ENCODE peak calls at places on chromosome 21, in six cellular contexts. One of them, this sample, is unnamed.

GRCh38 chr21:38628426-38628825 is 130.1 kb upstream of the ERG start:
- DNase-seq in transverse colon: no peak
- DNase-seq in ovary: no peak
- DNase-seq in lower lobe of right lung: no peak
- DNase-seq in trophoblast cell: no peak
- DNase-seq in keratinocyte: no peak
- DNase-seq in this sample: no peak

GRCh38 chr21:30434033-30434631 is 4.1 kb downstream of the KRTAP13-4 start:
- DNase-seq in transverse colon: peak; percentile 7
- DNase-seq in ovary: no peak
- DNase-seq in lower lobe of right lung: no peak
- DNase-seq in trophoblast cell: peak; percentile 37
- DNase-seq in keratinocyte: no peak
- DNase-seq in this sample: no peak

GRCh38 chr21:33541105-33541711 is 709 bp downstream of the GART start:
- DNase-seq in transverse colon: no peak
- DNase-seq in ovary: peak; percentile 58
- DNase-seq in lower lobe of right lung: no peak
- DNase-seq in trophoblast cell: no peak
- DNase-seq in keratinocyte: no peak
- DNase-seq in this sample: no peak

GRCh38 chr21:24995206-24995605 is 612.1 kb downstream of the MRPL39 start:
- DNase-seq in transverse colon: no peak
- DNase-seq in ovary: no peak
- DNase-seq in lower lobe of right lung: no peak
- DNase-seq in trophoblast cell: no peak
- DNase-seq in keratinocyte: no peak
- DNase-seq in this sample: no peak

GRCh38 chr21:34702341-34702807 is 33.6 kb downstream of the CLIC6 start:
- DNase-seq in transverse colon: no peak
- DNase-seq in ovary: no peak
- DNase-seq in lower lobe of right lung: no peak
- DNase-seq in trophoblast cell: peak; percentile 93
- DNase-seq in keratinocyte: peak; percentile 59
- DNase-seq in this sample: no peak

GRCh38 chr21:34612557-34612956 is 2.4 kb downstream of the RCAN1 start:
- DNase-seq in transverse colon: no peak
- DNase-seq in ovary: no peak
- DNase-seq in lower lobe of right lung: no peak
- DNase-seq in trophoblast cell: no peak
- DNase-seq in keratinocyte: no peak
- DNase-seq in this sample: no peak

GRCh38 chr21:21907271-21907670 is 909.1 kb downstream of the NCAM2 start:
- DNase-seq in transverse colon: no peak
- DNase-seq in ovary: no peak
- DNase-seq in lower lobe of right lung: no peak
- DNase-seq in trophoblast cell: no peak
- DNase-seq in keratinocyte: no peak
- DNase-seq in this sample: no peak

GRCh38 chr21:33539612-33540011 is 2.3 kb downstream of the GART start:
- DNase-seq in transverse colon: no peak
- DNase-seq in ovary: no peak
- DNase-seq in lower lobe of right lung: no peak
- DNase-seq in trophoblast cell: peak; percentile 24
- DNase-seq in keratinocyte: no peak
- DNase-seq in this sample: no peak

GRCh38 chr21:28113718-28114117 is 879.0 kb downstream of the LTN1 start:
- DNase-seq in transverse colon: no peak
- DNase-seq in ovary: no peak
- DNase-seq in lower lobe of right lung: no peak
- DNase-seq in trophoblast cell: no peak
- DNase-seq in keratinocyte: no peak
- DNase-seq in this sample: no peak

GRCh38 chr21:32507342-32507919 is 77.9 kb downstream of the TCP10L start:
- DNase-seq in transverse colon: no peak
- DNase-seq in ovary: no peak
- DNase-seq in lower lobe of right lung: no peak
- DNase-seq in trophoblast cell: no peak
- DNase-seq in keratinocyte: no peak
- DNase-seq in this sample: no peak

GRCh38 chr21:33587792-33588484 is 546 bp downstream of the DONSON start:
- DNase-seq in transverse colon: peak; percentile 41
- DNase-seq in ovary: peak; percentile 60
- DNase-seq in lower lobe of right lung: peak; percentile 56
- DNase-seq in trophoblast cell: peak; percentile 1
- DNase-seq in keratinocyte: no peak
- DNase-seq in this sample: no peak

GRCh38 chr21:29092102-29092959 is 18.9 kb upstream of the CCT8 start:
- DNase-seq in transverse colon: no peak
- DNase-seq in ovary: no peak
- DNase-seq in lower lobe of right lung: no peak
- DNase-seq in trophoblast cell: no peak
- DNase-seq in keratinocyte: no peak
- DNase-seq in this sample: no peak

GRCh38 chr21:26814374-26814773 is 30.8 kb downstream of the ADAMTS1 start:
- DNase-seq in transverse colon: no peak
- DNase-seq in ovary: no peak
- DNase-seq in lower lobe of right lung: no peak
- DNase-seq in trophoblast cell: no peak
- DNase-seq in keratinocyte: no peak
- DNase-seq in this sample: no peak

GRCh38 chr21:21114456-21114855 is 116.2 kb downstream of the NCAM2 start:
- DNase-seq in transverse colon: no peak
- DNase-seq in ovary: no peak
- DNase-seq in lower lobe of right lung: no peak
- DNase-seq in trophoblast cell: no peak
- DNase-seq in keratinocyte: no peak
- DNase-seq in this sample: no peak

GRCh38 chr21:14070049-14070893 is 140.5 kb downstream of the LIPI start:
- DNase-seq in transverse colon: no peak
- DNase-seq in ovary: no peak
- DNase-seq in lower lobe of right lung: no peak
- DNase-seq in trophoblast cell: no peak
- DNase-seq in keratinocyte: no peak
- DNase-seq in this sample: no peak

GRCh38 chr21:25732091-25732760 is 2.5 kb downstream of the ATP5PF start:
- DNase-seq in transverse colon: no peak
- DNase-seq in ovary: no peak
- DNase-seq in lower lobe of right lung: no peak
- DNase-seq in trophoblast cell: peak; percentile 74
- DNase-seq in keratinocyte: no peak
- DNase-seq in this sample: no peak

GRCh38 chr21:15060776-15061175 is 4.0 kb downstream of the NRIP1 start:
- DNase-seq in transverse colon: no peak
- DNase-seq in ovary: no peak
- DNase-seq in lower lobe of right lung: no peak
- DNase-seq in trophoblast cell: peak; percentile 61
- DNase-seq in keratinocyte: no peak
- DNase-seq in this sample: no peak

GRCh38 chr21:29175408-29176147 is 45.1 kb downstream of the MAP3K7CL start:
- DNase-seq in transverse colon: no peak
- DNase-seq in ovary: no peak
- DNase-seq in lower lobe of right lung: no peak
- DNase-seq in trophoblast cell: no peak
- DNase-seq in keratinocyte: no peak
- DNase-seq in this sample: no peak

GRCh38 chr21:28215214-28215954 is 777.3 kb downstream of the LTN1 start:
- DNase-seq in transverse colon: no peak
- DNase-seq in ovary: no peak
- DNase-seq in lower lobe of right lung: no peak
- DNase-seq in trophoblast cell: peak; percentile 41
- DNase-seq in keratinocyte: peak; percentile 54
- DNase-seq in this sample: no peak

GRCh38 chr21:30942192-30942591 is 60.8 kb upstream of the KRTAP11-1 start:
- DNase-seq in transverse colon: no peak
- DNase-seq in ovary: no peak
- DNase-seq in lower lobe of right lung: no peak
- DNase-seq in trophoblast cell: no peak
- DNase-seq in keratinocyte: no peak
- DNase-seq in this sample: no peak

GRCh38 chr21:40404319-40404906 is 442.5 kb downstream of the DSCAM start:
- DNase-seq in transverse colon: no peak
- DNase-seq in ovary: no peak
- DNase-seq in lower lobe of right lung: no peak
- DNase-seq in trophoblast cell: no peak
- DNase-seq in keratinocyte: no peak
- DNase-seq in this sample: no peak

GRCh38 chr21:44982558-44983244 is 42.9 kb downstream of the SLX9 start:
- DNase-seq in transverse colon: no peak
- DNase-seq in ovary: peak; percentile 66
- DNase-seq in lower lobe of right lung: peak; percentile 71
- DNase-seq in trophoblast cell: peak; percentile 98
- DNase-seq in keratinocyte: no peak
- DNase-seq in this sample: no peak

GRCh38 chr21:37994211-37994610 is 78.0 kb upstream of the KCNJ6 start:
- DNase-seq in transverse colon: no peak
- DNase-seq in ovary: no peak
- DNase-seq in lower lobe of right lung: no peak
- DNase-seq in trophoblast cell: peak; percentile 6
- DNase-seq in keratinocyte: no peak
- DNase-seq in this sample: no peak

GRCh38 chr21:33231526-33231925 is 1.8 kb downstream of the IFNAR2 start:
- DNase-seq in transverse colon: no peak
- DNase-seq in ovary: no peak
- DNase-seq in lower lobe of right lung: no peak
- DNase-seq in trophoblast cell: no peak
- DNase-seq in keratinocyte: no peak
- DNase-seq in this sample: no peak

GRCh38 chr21:27076035-27076434 is 109.1 kb upstream of the ADAMTS5 start:
- DNase-seq in transverse colon: no peak
- DNase-seq in ovary: no peak
- DNase-seq in lower lobe of right lung: no peak
- DNase-seq in trophoblast cell: no peak
- DNase-seq in keratinocyte: no peak
- DNase-seq in this sample: no peak

GRCh38 chr21:32184059-32184458 is 94.8 kb downstream of the MIS18A start:
- DNase-seq in transverse colon: no peak
- DNase-seq in ovary: no peak
- DNase-seq in lower lobe of right lung: no peak
- DNase-seq in trophoblast cell: no peak
- DNase-seq in keratinocyte: no peak
- DNase-seq in this sample: no peak

GRCh38 chr21:38250991-38251418 is 5.8 kb upstream of the KCNJ15 start:
- DNase-seq in transverse colon: no peak
- DNase-seq in ovary: no peak
- DNase-seq in lower lobe of right lung: no peak
- DNase-seq in trophoblast cell: no peak
- DNase-seq in keratinocyte: no peak
- DNase-seq in this sample: no peak

GRCh38 chr21:45129231-45129923 is 55.0 kb downstream of the ADARB1 start:
- DNase-seq in transverse colon: no peak
- DNase-seq in ovary: peak; percentile 57
- DNase-seq in lower lobe of right lung: no peak
- DNase-seq in trophoblast cell: no peak
- DNase-seq in keratinocyte: peak; percentile 38
- DNase-seq in this sample: no peak

GRCh38 chr21:46369520-46370235 is 45.7 kb downstream of the PCNT start:
- DNase-seq in transverse colon: no peak
- DNase-seq in ovary: no peak
- DNase-seq in lower lobe of right lung: no peak
- DNase-seq in trophoblast cell: no peak
- DNase-seq in keratinocyte: no peak
- DNase-seq in this sample: no peak

GRCh38 chr21:46368533-46369285 is 44.8 kb downstream of the PCNT start:
- DNase-seq in transverse colon: no peak
- DNase-seq in ovary: no peak
- DNase-seq in lower lobe of right lung: no peak
- DNase-seq in trophoblast cell: no peak
- DNase-seq in keratinocyte: no peak
- DNase-seq in this sample: no peak

GRCh38 chr21:46366561-46366960 is 42.6 kb downstream of the PCNT start:
- DNase-seq in transverse colon: no peak
- DNase-seq in ovary: no peak
- DNase-seq in lower lobe of right lung: no peak
- DNase-seq in trophoblast cell: no peak
- DNase-seq in keratinocyte: no peak
- DNase-seq in this sample: no peak

GRCh38 chr21:46366091-46366490 is 42.1 kb downstream of the PCNT start:
- DNase-seq in transverse colon: no peak
- DNase-seq in ovary: no peak
- DNase-seq in lower lobe of right lung: no peak
- DNase-seq in trophoblast cell: no peak
- DNase-seq in keratinocyte: no peak
- DNase-seq in this sample: no peak

GRCh38 chr21:46366966-46367365 is 43.0 kb downstream of the PCNT start:
- DNase-seq in transverse colon: no peak
- DNase-seq in ovary: no peak
- DNase-seq in lower lobe of right lung: no peak
- DNase-seq in trophoblast cell: no peak
- DNase-seq in keratinocyte: no peak
- DNase-seq in this sample: no peak
- H3K36me3 ChIP-seq in transverse colon: no peaks in the 10 kb centered on the region
- H3K36me3 ChIP-seq in ovary: no peaks in the 10 kb centered on the region
- H3K36me3 ChIP-seq in lower lobe of right lung: peaks cover 56% of the 10 kb centered on the region
- H3K36me3 ChIP-seq in trophoblast cell: peaks cover 54% of the 10 kb centered on the region
- H3K36me3 ChIP-seq in keratinocyte: peaks cover 28% of the 10 kb centered on the region
- H3K36me3 ChIP-seq in this sample: no peaks in the 10 kb centered on the region

DNA sequence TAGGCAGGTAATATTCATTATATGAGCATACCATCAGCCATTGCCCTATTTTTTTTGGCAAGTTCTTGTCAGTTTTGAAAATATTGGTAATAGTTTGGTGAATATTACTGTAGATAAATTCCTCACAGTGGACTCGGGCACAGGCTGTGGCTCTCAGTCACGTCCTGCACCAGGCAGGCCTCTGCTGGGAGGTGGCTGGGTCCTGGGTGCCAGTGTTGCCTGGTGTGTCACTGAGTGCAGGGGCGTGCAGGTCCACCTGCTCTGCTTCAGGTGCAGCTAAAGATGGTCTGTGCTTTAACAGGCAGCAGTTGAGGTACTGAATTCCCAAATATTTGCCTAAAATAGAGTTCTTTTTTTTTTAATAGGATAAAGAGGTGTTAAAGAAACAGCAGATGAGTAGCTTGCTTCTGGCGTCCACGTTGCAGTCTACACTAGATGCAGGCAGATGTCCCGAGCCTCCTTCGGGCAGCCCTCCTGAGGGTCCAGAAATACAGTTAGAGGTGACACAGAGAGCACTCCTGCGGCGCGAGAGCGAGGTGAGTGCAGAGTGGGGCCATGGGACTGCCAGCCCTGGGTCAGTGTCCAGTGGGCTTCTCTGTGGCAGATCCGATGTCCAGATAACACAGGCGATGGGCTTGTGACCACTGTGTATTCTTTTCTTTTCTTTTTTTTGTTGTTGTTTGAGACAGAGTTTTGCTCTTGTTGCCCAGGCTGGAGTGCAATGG is 57.3 kb upstream of the DIP2A start:
- DNase-seq in transverse colon: no peak
- DNase-seq in ovary: no peak
- DNase-seq in lower lobe of right lung: peak; percentile 15
- DNase-seq in trophoblast cell: no peak
- DNase-seq in keratinocyte: no peak
- DNase-seq in this sample: no peak
- H3K36me3 ChIP-seq in transverse colon: no peaks in the 10 kb centered on the region
- H3K36me3 ChIP-seq in ovary: no peaks in the 10 kb centered on the region
- H3K36me3 ChIP-seq in lower lobe of right lung: peaks cover 82% of the 10 kb centered on the region
- H3K36me3 ChIP-seq in trophoblast cell: peaks cover 56% of the 10 kb centered on the region
- H3K36me3 ChIP-seq in keratinocyte: peaks cover 14% of the 10 kb centered on the region
- H3K36me3 ChIP-seq in this sample: peaks cover 14% of the 10 kb centered on the region

GRCh38 chr21:17002628-17003027 is 510.2 kb upstream of the CXADR start:
- DNase-seq in transverse colon: no peak
- DNase-seq in ovary: no peak
- DNase-seq in lower lobe of right lung: no peak
- DNase-seq in trophoblast cell: no peak
- DNase-seq in keratinocyte: no peak
- DNase-seq in this sample: no peak
- H3K36me3 ChIP-seq in transverse colon: no peaks in the 10 kb centered on the region
- H3K36me3 ChIP-seq in ovary: no peaks in the 10 kb centered on the region
- H3K36me3 ChIP-seq in lower lobe of right lung: no peaks in the 10 kb centered on the region
- H3K36me3 ChIP-seq in trophoblast cell: no peaks in the 10 kb centered on the region
- H3K36me3 ChIP-seq in keratinocyte: no peaks in the 10 kb centered on the region
- H3K36me3 ChIP-seq in this sample: no peaks in the 10 kb centered on the region

GRCh38 chr21:36396971-36397370 is 11.8 kb downstream of the CHAF1B start:
- DNase-seq in transverse colon: no peak
- DNase-seq in ovary: no peak
- DNase-seq in lower lobe of right lung: no peak
- DNase-seq in trophoblast cell: no peak
- DNase-seq in keratinocyte: no peak
- DNase-seq in this sample: no peak
- H3K36me3 ChIP-seq in transverse colon: no peaks in the 10 kb centered on the region
- H3K36me3 ChIP-seq in ovary: no peaks in the 10 kb centered on the region
- H3K36me3 ChIP-seq in lower lobe of right lung: no peaks in the 10 kb centered on the region
- H3K36me3 ChIP-seq in trophoblast cell: peaks cover 18% of the 10 kb centered on the region
- H3K36me3 ChIP-seq in keratinocyte: no peaks in the 10 kb centered on the region
- H3K36me3 ChIP-seq in this sample: no peaks in the 10 kb centered on the region